ENCODE peak calls at places on chromosomes 6 and 20, in ten cellular contexts. One of them, this sample, is unnamed.
A peak's percentile ranks its signal among the peaks of the same experiment; 100 is the strongest.

GRCh38 chr6:169971951-169972651 is 220.7 kb downstream of the ERMARD start:
- DNase-seq in fibroblast of lung: no peak
- DNase-seq in BE2C: no peak
- DNase-seq in A549: no peak
- DNase-seq in foreskin fibroblast: no peak
- DNase-seq in adrenal gland: no peak
- DNase-seq in psoas muscle: no peak
- DNase-seq in kidney epithelial cell: no peak
- DNase-seq in cardiac muscle cell: no peak
- DNase-seq in ovary: no peak
- DNase-seq in this sample: no peak

GRCh38 chr6:165615629-165616028 is 47.4 kb downstream of the PDE10A start:
- DNase-seq in fibroblast of lung: no peak
- DNase-seq in BE2C: no peak
- DNase-seq in A549: no peak
- DNase-seq in foreskin fibroblast: no peak
- DNase-seq in adrenal gland: no peak
- DNase-seq in psoas muscle: no peak
- DNase-seq in kidney epithelial cell: no peak
- DNase-seq in cardiac muscle cell: no peak
- DNase-seq in ovary: no peak
- DNase-seq in this sample: no peak

GRCh38 chr20:34862724-34863123 is 9.9 kb downstream of the GGT7 start:
- DNase-seq in fibroblast of lung: no peak
- DNase-seq in BE2C: no peak
- DNase-seq in A549: no peak
- DNase-seq in foreskin fibroblast: no peak
- DNase-seq in adrenal gland: no peak
- DNase-seq in psoas muscle: no peak
- DNase-seq in kidney epithelial cell: no peak
- DNase-seq in cardiac muscle cell: no peak
- DNase-seq in ovary: no peak
- DNase-seq in this sample: no peak

GRCh38 chr20:40291483-40291882 is 397.6 kb downstream of the MAFB start:
- DNase-seq in fibroblast of lung: no peak
- DNase-seq in BE2C: no peak
- DNase-seq in A549: no peak
- DNase-seq in foreskin fibroblast: no peak
- DNase-seq in adrenal gland: no peak
- DNase-seq in psoas muscle: no peak
- DNase-seq in kidney epithelial cell: no peak
- DNase-seq in cardiac muscle cell: no peak
- DNase-seq in ovary: no peak
- DNase-seq in this sample: no peak

GRCh38 chr6:33104893-33105292 is 29.1 kb downstream of the HLA-DPB1 start:
- DNase-seq in fibroblast of lung: no peak
- DNase-seq in BE2C: no peak
- DNase-seq in A549: no peak
- DNase-seq in foreskin fibroblast: no peak
- DNase-seq in adrenal gland: no peak
- DNase-seq in psoas muscle: no peak
- DNase-seq in kidney epithelial cell: no peak
- DNase-seq in cardiac muscle cell: no peak
- DNase-seq in ovary: no peak
- DNase-seq in this sample: no peak

GRCh38 chr6:97205936-97206335 is 77.1 kb downstream of the MMS22L start:
- DNase-seq in fibroblast of lung: no peak
- DNase-seq in BE2C: no peak
- DNase-seq in A549: no peak
- DNase-seq in foreskin fibroblast: no peak
- DNase-seq in adrenal gland: no peak
- DNase-seq in psoas muscle: no peak
- DNase-seq in kidney epithelial cell: no peak
- DNase-seq in cardiac muscle cell: peak; percentile 23
- DNase-seq in ovary: no peak
- DNase-seq in this sample: no peak

GRCh38 chr20:48822879-48823385 is 4.9 kb downstream of the PREX1 start:
- DNase-seq in fibroblast of lung: no peak
- DNase-seq in BE2C: no peak
- DNase-seq in A549: no peak
- DNase-seq in foreskin fibroblast: no peak
- DNase-seq in adrenal gland: no peak
- DNase-seq in psoas muscle: no peak
- DNase-seq in kidney epithelial cell: no peak
- DNase-seq in cardiac muscle cell: no peak
- DNase-seq in ovary: no peak
- DNase-seq in this sample: no peak

GRCh38 chr6:4670295-4670694 is 105.9 kb upstream of the CDYL start:
- DNase-seq in fibroblast of lung: no peak
- DNase-seq in BE2C: no peak
- DNase-seq in A549: no peak
- DNase-seq in foreskin fibroblast: no peak
- DNase-seq in adrenal gland: no peak
- DNase-seq in psoas muscle: no peak
- DNase-seq in kidney epithelial cell: no peak
- DNase-seq in cardiac muscle cell: no peak
- DNase-seq in ovary: no peak
- DNase-seq in this sample: no peak

GRCh38 chr6:44116643-44117382 is 10.4 kb downstream of the MRPL14 start:
- DNase-seq in fibroblast of lung: peak; percentile 73
- DNase-seq in BE2C: no peak
- DNase-seq in A549: no peak
- DNase-seq in foreskin fibroblast: peak; percentile 83
- DNase-seq in adrenal gland: no peak
- DNase-seq in psoas muscle: no peak
- DNase-seq in kidney epithelial cell: peak; percentile 81
- DNase-seq in cardiac muscle cell: no peak
- DNase-seq in ovary: no peak
- DNase-seq in this sample: no peak

GRCh38 chr6:116070990-116071389 is 10.3 kb upstream of the FRK start:
- DNase-seq in fibroblast of lung: no peak
- DNase-seq in BE2C: no peak
- DNase-seq in A549: no peak
- DNase-seq in foreskin fibroblast: no peak
- DNase-seq in adrenal gland: no peak
- DNase-seq in psoas muscle: no peak
- DNase-seq in kidney epithelial cell: no peak
- DNase-seq in cardiac muscle cell: no peak
- DNase-seq in ovary: no peak
- DNase-seq in this sample: no peak

GRCh38 chr6:57265755-57266221 is 43.7 kb upstream of the RAB23 start:
- DNase-seq in fibroblast of lung: peak; percentile 80
- DNase-seq in BE2C: no peak
- DNase-seq in A549: no peak
- DNase-seq in foreskin fibroblast: peak; percentile 60
- DNase-seq in adrenal gland: no peak
- DNase-seq in psoas muscle: no peak
- DNase-seq in kidney epithelial cell: no peak
- DNase-seq in cardiac muscle cell: no peak
- DNase-seq in ovary: no peak
- DNase-seq in this sample: no peak

GRCh38 chr6:29011276-29011734 is 6.2 kb upstream of the ZNF311 start:
- DNase-seq in fibroblast of lung: peak; percentile 67
- DNase-seq in BE2C: no peak
- DNase-seq in A549: peak; percentile 47
- DNase-seq in foreskin fibroblast: peak; percentile 53
- DNase-seq in adrenal gland: peak; percentile 48
- DNase-seq in psoas muscle: peak; percentile 55
- DNase-seq in kidney epithelial cell: peak; percentile 16
- DNase-seq in cardiac muscle cell: peak; percentile 64
- DNase-seq in ovary: peak; percentile 63
- DNase-seq in this sample: no peak

GRCh38 chr6:34723203-34723602 is 26.6 kb upstream of the ILRUN start:
- DNase-seq in fibroblast of lung: peak; percentile 41
- DNase-seq in BE2C: no peak
- DNase-seq in A549: no peak
- DNase-seq in foreskin fibroblast: no peak
- DNase-seq in adrenal gland: no peak
- DNase-seq in psoas muscle: no peak
- DNase-seq in kidney epithelial cell: no peak
- DNase-seq in cardiac muscle cell: no peak
- DNase-seq in ovary: no peak
- DNase-seq in this sample: no peak

GRCh38 chr20:63022501-63022900 is 15.7 kb upstream of the BHLHE23 start:
- DNase-seq in fibroblast of lung: no peak
- DNase-seq in BE2C: no peak
- DNase-seq in A549: no peak
- DNase-seq in foreskin fibroblast: no peak
- DNase-seq in adrenal gland: no peak
- DNase-seq in psoas muscle: peak; percentile 33
- DNase-seq in kidney epithelial cell: no peak
- DNase-seq in cardiac muscle cell: no peak
- DNase-seq in ovary: peak; percentile 22
- DNase-seq in this sample: no peak

DNA sequence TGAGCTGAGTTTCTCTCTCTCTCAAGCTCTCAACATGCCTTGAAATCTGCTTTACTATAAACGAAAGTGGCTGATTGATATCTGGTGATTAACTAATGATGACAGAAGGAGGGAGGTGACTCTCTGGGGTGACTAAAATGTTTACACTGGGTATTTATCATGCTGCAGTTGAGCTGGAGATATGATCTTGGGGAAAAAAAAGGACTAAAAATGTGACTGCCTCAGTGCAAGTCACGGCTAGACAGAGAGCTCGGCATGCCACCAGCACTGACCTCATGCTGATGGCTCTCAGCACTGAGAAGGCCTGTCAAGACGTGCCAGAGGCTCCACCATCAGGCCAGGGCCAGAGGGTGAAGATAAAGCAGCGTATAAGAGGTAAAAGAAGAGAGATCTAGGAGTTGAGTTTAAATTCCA is 103.1 kb upstream of the SPACA1 start:
- DNase-seq in fibroblast of lung: peak; percentile 33
- DNase-seq in BE2C: no peak
- DNase-seq in A549: peak; percentile 5
- DNase-seq in foreskin fibroblast: peak; percentile 28
- DNase-seq in adrenal gland: peak; percentile 36
- DNase-seq in psoas muscle: peak; percentile 89
- DNase-seq in kidney epithelial cell: no peak
- DNase-seq in cardiac muscle cell: peak; percentile 69
- DNase-seq in ovary: no peak
- DNase-seq in this sample: no peak
- TF ChIP-seq CTCF in fibroblast of lung: peak; percentile 25
- TF ChIP-seq CTCF in BE2C: no peak
- TF ChIP-seq CTCF in A549: no peak
- TF ChIP-seq CTCF in foreskin fibroblast: peak; percentile 7
- TF ChIP-seq CTCF in adrenal gland: no peak
- TF ChIP-seq CTCF in psoas muscle: peak; percentile 48
- TF ChIP-seq CTCF in kidney epithelial cell: peak; percentile 6
- TF ChIP-seq CTCF in cardiac muscle cell: no peak
- TF ChIP-seq CTCF in ovary: no peak
- TF ChIP-seq CTCF in this sample: no peak

DNA sequence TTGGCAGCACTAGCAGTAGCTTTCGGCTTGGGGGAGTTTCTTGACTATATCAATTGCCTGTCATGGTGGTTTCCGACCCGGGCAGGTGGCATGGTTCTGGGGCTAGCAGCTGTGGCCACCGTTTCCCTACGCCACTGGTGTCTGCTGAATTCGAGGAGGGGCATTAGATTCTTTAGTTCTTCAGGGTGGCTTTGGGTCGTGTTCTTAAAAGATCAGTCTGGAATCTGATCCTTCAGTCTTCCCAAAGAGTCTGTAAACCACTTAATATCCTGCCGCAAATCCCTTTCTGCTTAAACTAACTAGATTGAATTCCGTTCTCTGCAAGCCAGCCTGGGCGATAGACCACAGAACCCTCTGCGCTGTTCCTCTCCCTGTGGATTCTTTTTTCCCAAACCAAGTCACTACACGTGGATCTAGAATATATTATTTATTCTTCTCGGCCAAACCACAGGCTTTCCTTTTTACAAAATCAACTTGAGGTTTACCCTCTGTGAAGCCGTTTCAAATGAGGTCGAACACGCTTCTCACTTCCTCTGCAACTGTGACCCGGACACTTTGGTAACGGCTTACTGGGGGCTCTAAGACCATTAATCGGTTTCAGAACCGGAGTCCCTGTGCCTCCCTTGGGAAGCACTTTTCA is 55.4 kb upstream of the FOXC1 start:
- DNase-seq in fibroblast of lung: peak; percentile 9
- DNase-seq in BE2C: no peak
- DNase-seq in A549: peak; percentile 8
- DNase-seq in foreskin fibroblast: no peak
- DNase-seq in adrenal gland: no peak
- DNase-seq in psoas muscle: no peak
- DNase-seq in kidney epithelial cell: no peak
- DNase-seq in cardiac muscle cell: no peak
- DNase-seq in ovary: no peak
- DNase-seq in this sample: no peak
- H3K4me3 ChIP-seq in fibroblast of lung: peak overlapping the region; percentile 77
- H3K4me3 ChIP-seq in BE2C: no peak overlapping the region
- H3K4me3 ChIP-seq in A549: peak overlapping the region; percentile 64
- H3K4me3 ChIP-seq in foreskin fibroblast: peak overlapping the region; percentile 62
- H3K4me3 ChIP-seq in adrenal gland: no peak overlapping the region
- H3K4me3 ChIP-seq in psoas muscle: peak overlapping the region; percentile 82
- H3K4me3 ChIP-seq in kidney epithelial cell: peak overlapping the region; percentile 29
- H3K4me3 ChIP-seq in cardiac muscle cell: peak overlapping the region; percentile 15
- H3K4me3 ChIP-seq in ovary: peak overlapping the region; percentile 44
- H3K4me3 ChIP-seq in this sample: peak overlapping the region; percentile 59

GRCh38 chr20:56361888-56362287 is 3.1 kb downstream of the FAM210B start:
- DNase-seq in fibroblast of lung: no peak
- DNase-seq in BE2C: no peak
- DNase-seq in A549: no peak
- DNase-seq in foreskin fibroblast: no peak
- DNase-seq in adrenal gland: no peak
- DNase-seq in psoas muscle: no peak
- DNase-seq in kidney epithelial cell: no peak
- DNase-seq in cardiac muscle cell: no peak
- DNase-seq in ovary: no peak
- DNase-seq in this sample: no peak
- TF ChIP-seq CTCF in fibroblast of lung: no peak
- TF ChIP-seq CTCF in BE2C: no peak
- TF ChIP-seq CTCF in A549: no peak
- TF ChIP-seq CTCF in foreskin fibroblast: no peak
- TF ChIP-seq CTCF in adrenal gland: no peak
- TF ChIP-seq CTCF in psoas muscle: no peak
- TF ChIP-seq CTCF in kidney epithelial cell: no peak
- TF ChIP-seq CTCF in cardiac muscle cell: no peak
- TF ChIP-seq CTCF in ovary: no peak
- TF ChIP-seq CTCF in this sample: no peak

GRCh38 chr6:41629128-41629527 is 9.1 kb upstream of the MDFI start:
- DNase-seq in fibroblast of lung: no peak
- DNase-seq in BE2C: no peak
- DNase-seq in A549: no peak
- DNase-seq in foreskin fibroblast: no peak
- DNase-seq in adrenal gland: no peak
- DNase-seq in psoas muscle: no peak
- DNase-seq in kidney epithelial cell: no peak
- DNase-seq in cardiac muscle cell: no peak
- DNase-seq in ovary: no peak
- DNase-seq in this sample: no peak
- H3K4me3 ChIP-seq in fibroblast of lung: no peak overlapping the region
- H3K4me3 ChIP-seq in BE2C: no peak overlapping the region
- H3K4me3 ChIP-seq in A549: no peak overlapping the region
- H3K4me3 ChIP-seq in foreskin fibroblast: no peak overlapping the region
- H3K4me3 ChIP-seq in adrenal gland: no peak overlapping the region
- H3K4me3 ChIP-seq in psoas muscle: no peak overlapping the region
- H3K4me3 ChIP-seq in kidney epithelial cell: no peak overlapping the region
- H3K4me3 ChIP-seq in cardiac muscle cell: no peak overlapping the region
- H3K4me3 ChIP-seq in ovary: no peak overlapping the region
- H3K4me3 ChIP-seq in this sample: no peak overlapping the region

GRCh38 chr20:10077081-10077471 is 42.3 kb downstream of the ANKEF1 start:
- DNase-seq in fibroblast of lung: no peak
- DNase-seq in BE2C: no peak
- DNase-seq in A549: no peak
- DNase-seq in foreskin fibroblast: no peak
- DNase-seq in adrenal gland: no peak
- DNase-seq in psoas muscle: no peak
- DNase-seq in kidney epithelial cell: no peak
- DNase-seq in cardiac muscle cell: no peak
- DNase-seq in ovary: no peak
- DNase-seq in this sample: no peak
- TF ChIP-seq CTCF in fibroblast of lung: peak; percentile 10
- TF ChIP-seq CTCF in BE2C: peak; percentile 49
- TF ChIP-seq CTCF in A549: peak; percentile 61
- TF ChIP-seq CTCF in foreskin fibroblast: no peak
- TF ChIP-seq CTCF in adrenal gland: no peak
- TF ChIP-seq CTCF in psoas muscle: no peak
- TF ChIP-seq CTCF in kidney epithelial cell: peak; percentile 47
- TF ChIP-seq CTCF in cardiac muscle cell: peak; percentile 48
- TF ChIP-seq CTCF in ovary: no peak
- TF ChIP-seq CTCF in this sample: peak; percentile 38